ENCODE peak calls at places on chromosomes 11 and 22, in ten cellular contexts. One of them, this sample, is unnamed.
A peak's percentile ranks its signal among the peaks of the same experiment; 100 is the strongest.

GRCh38 chr11:58004664-58005063 is 19.0 kb upstream of the OR9Q1 start:
- DNase-seq in activated naive CD8-positive, alpha-beta T cell treated with anti-CD3 and anti-CD28 coated beads, Interleukin-2, amount 50 U/mL, for 24 hours: no peak
- DNase-seq in non-pigmented ciliary epithelial cell: no peak
- DNase-seq in DMS79 treated with DMSO at 0.1 percent for 48 hours: no peak
- DNase-seq in left ventricle myocardium inferior: no peak
- DNase-seq in mucosa of gallbladder: no peak
- DNase-seq in nephron progenitor cell: no peak
- DNase-seq in Ammon's horn: no peak
- DNase-seq in breast epithelium: no peak
- DNase-seq in EH: no peak
- DNase-seq in this sample: no peak

GRCh38 chr11:34830648-34831047 is 85.5 kb downstream of the APIP start:
- DNase-seq in activated naive CD8-positive, alpha-beta T cell treated with anti-CD3 and anti-CD28 coated beads, Interleukin-2, amount 50 U/mL, for 24 hours: no peak
- DNase-seq in non-pigmented ciliary epithelial cell: no peak
- DNase-seq in DMS79 treated with DMSO at 0.1 percent for 48 hours: no peak
- DNase-seq in left ventricle myocardium inferior: peak; percentile 55
- DNase-seq in mucosa of gallbladder: no peak
- DNase-seq in nephron progenitor cell: no peak
- DNase-seq in Ammon's horn: no peak
- DNase-seq in breast epithelium: no peak
- DNase-seq in EH: peak; percentile 7
- DNase-seq in this sample: no peak

GRCh38 chr22:31846161-31847115 is 92.6 kb downstream of the DEPDC5 start:
- DNase-seq in activated naive CD8-positive, alpha-beta T cell treated with anti-CD3 and anti-CD28 coated beads, Interleukin-2, amount 50 U/mL, for 24 hours: no peak
- DNase-seq in non-pigmented ciliary epithelial cell: peak; percentile 83
- DNase-seq in DMS79 treated with DMSO at 0.1 percent for 48 hours: no peak
- DNase-seq in left ventricle myocardium inferior: no peak
- DNase-seq in mucosa of gallbladder: no peak
- DNase-seq in nephron progenitor cell: no peak
- DNase-seq in Ammon's horn: no peak
- DNase-seq in breast epithelium: no peak
- DNase-seq in EH: peak; percentile 35
- DNase-seq in this sample: no peak

GRCh38 chr22:31496735-31497146 is 405 bp downstream of the SFI1 start:
- DNase-seq in activated naive CD8-positive, alpha-beta T cell treated with anti-CD3 and anti-CD28 coated beads, Interleukin-2, amount 50 U/mL, for 24 hours: peak; percentile 42
- DNase-seq in non-pigmented ciliary epithelial cell: no peak
- DNase-seq in DMS79 treated with DMSO at 0.1 percent for 48 hours: no peak
- DNase-seq in left ventricle myocardium inferior: no peak
- DNase-seq in mucosa of gallbladder: no peak
- DNase-seq in nephron progenitor cell: peak; percentile 35
- DNase-seq in Ammon's horn: no peak
- DNase-seq in breast epithelium: no peak
- DNase-seq in EH: peak; percentile 38
- DNase-seq in this sample: no peak

GRCh38 chr11:82859746-82860145 is 40.5 kb downstream of the PRCP start:
- DNase-seq in activated naive CD8-positive, alpha-beta T cell treated with anti-CD3 and anti-CD28 coated beads, Interleukin-2, amount 50 U/mL, for 24 hours: no peak
- DNase-seq in non-pigmented ciliary epithelial cell: no peak
- DNase-seq in DMS79 treated with DMSO at 0.1 percent for 48 hours: no peak
- DNase-seq in left ventricle myocardium inferior: no peak
- DNase-seq in mucosa of gallbladder: no peak
- DNase-seq in nephron progenitor cell: no peak
- DNase-seq in Ammon's horn: no peak
- DNase-seq in breast epithelium: no peak
- DNase-seq in EH: no peak
- DNase-seq in this sample: no peak

GRCh38 chr11:45165386-45165785 is 18.9 kb downstream of the PRDM11 start:
- DNase-seq in activated naive CD8-positive, alpha-beta T cell treated with anti-CD3 and anti-CD28 coated beads, Interleukin-2, amount 50 U/mL, for 24 hours: no peak
- DNase-seq in non-pigmented ciliary epithelial cell: no peak
- DNase-seq in DMS79 treated with DMSO at 0.1 percent for 48 hours: no peak
- DNase-seq in left ventricle myocardium inferior: no peak
- DNase-seq in mucosa of gallbladder: no peak
- DNase-seq in nephron progenitor cell: no peak
- DNase-seq in Ammon's horn: no peak
- DNase-seq in breast epithelium: no peak
- DNase-seq in EH: no peak
- DNase-seq in this sample: no peak

GRCh38 chr11:305834-306211 is 1.8 kb upstream of the IFITM2 start:
- DNase-seq in activated naive CD8-positive, alpha-beta T cell treated with anti-CD3 and anti-CD28 coated beads, Interleukin-2, amount 50 U/mL, for 24 hours: no peak
- DNase-seq in non-pigmented ciliary epithelial cell: no peak
- DNase-seq in DMS79 treated with DMSO at 0.1 percent for 48 hours: no peak
- DNase-seq in left ventricle myocardium inferior: no peak
- DNase-seq in mucosa of gallbladder: no peak
- DNase-seq in nephron progenitor cell: no peak
- DNase-seq in Ammon's horn: no peak
- DNase-seq in breast epithelium: no peak
- DNase-seq in EH: no peak
- DNase-seq in this sample: no peak

GRCh38 chr22:42752230-42752746 is 31.6 kb upstream of the A4GALT start:
- DNase-seq in activated naive CD8-positive, alpha-beta T cell treated with anti-CD3 and anti-CD28 coated beads, Interleukin-2, amount 50 U/mL, for 24 hours: no peak
- DNase-seq in non-pigmented ciliary epithelial cell: no peak
- DNase-seq in DMS79 treated with DMSO at 0.1 percent for 48 hours: no peak
- DNase-seq in left ventricle myocardium inferior: no peak
- DNase-seq in mucosa of gallbladder: no peak
- DNase-seq in nephron progenitor cell: no peak
- DNase-seq in Ammon's horn: no peak
- DNase-seq in breast epithelium: no peak
- DNase-seq in EH: no peak
- DNase-seq in this sample: no peak

GRCh38 chr22:30408388-30409101 is 11.7 kb downstream of the SEC14L2 start:
- DNase-seq in activated naive CD8-positive, alpha-beta T cell treated with anti-CD3 and anti-CD28 coated beads, Interleukin-2, amount 50 U/mL, for 24 hours: no peak
- DNase-seq in non-pigmented ciliary epithelial cell: no peak
- DNase-seq in DMS79 treated with DMSO at 0.1 percent for 48 hours: no peak
- DNase-seq in left ventricle myocardium inferior: no peak
- DNase-seq in mucosa of gallbladder: no peak
- DNase-seq in nephron progenitor cell: no peak
- DNase-seq in Ammon's horn: no peak
- DNase-seq in breast epithelium: no peak
- DNase-seq in EH: peak; percentile 96
- DNase-seq in this sample: no peak

GRCh38 chr11:16572946-16573345 is 165.5 kb upstream of the C11orf58 start:
- DNase-seq in activated naive CD8-positive, alpha-beta T cell treated with anti-CD3 and anti-CD28 coated beads, Interleukin-2, amount 50 U/mL, for 24 hours: no peak
- DNase-seq in non-pigmented ciliary epithelial cell: no peak
- DNase-seq in DMS79 treated with DMSO at 0.1 percent for 48 hours: peak; percentile 22
- DNase-seq in left ventricle myocardium inferior: no peak
- DNase-seq in mucosa of gallbladder: no peak
- DNase-seq in nephron progenitor cell: no peak
- DNase-seq in Ammon's horn: no peak
- DNase-seq in breast epithelium: no peak
- DNase-seq in EH: no peak
- DNase-seq in this sample: no peak

GRCh38 chr11:45658292-45658991 is 7.0 kb downstream of the CHST1 start:
- DNase-seq in activated naive CD8-positive, alpha-beta T cell treated with anti-CD3 and anti-CD28 coated beads, Interleukin-2, amount 50 U/mL, for 24 hours: peak; percentile 61
- DNase-seq in non-pigmented ciliary epithelial cell: peak; percentile 20
- DNase-seq in DMS79 treated with DMSO at 0.1 percent for 48 hours: no peak
- DNase-seq in left ventricle myocardium inferior: peak; percentile 85
- DNase-seq in mucosa of gallbladder: peak; percentile 62
- DNase-seq in nephron progenitor cell: peak; percentile 70
- DNase-seq in Ammon's horn: peak; percentile 71
- DNase-seq in breast epithelium: no peak
- DNase-seq in EH: peak; percentile 79
- DNase-seq in this sample: no peak

GRCh38 chr11:85809881-85810280 is 1.1 kb downstream of the SYTL2 start:
- DNase-seq in activated naive CD8-positive, alpha-beta T cell treated with anti-CD3 and anti-CD28 coated beads, Interleukin-2, amount 50 U/mL, for 24 hours: peak; percentile 37
- DNase-seq in non-pigmented ciliary epithelial cell: no peak
- DNase-seq in DMS79 treated with DMSO at 0.1 percent for 48 hours: no peak
- DNase-seq in left ventricle myocardium inferior: no peak
- DNase-seq in mucosa of gallbladder: no peak
- DNase-seq in nephron progenitor cell: peak; percentile 33
- DNase-seq in Ammon's horn: peak; percentile 38
- DNase-seq in breast epithelium: no peak
- DNase-seq in EH: peak; percentile 71
- DNase-seq in this sample: no peak

GRCh38 chr11:109968299-109968698 is 124.9 kb upstream of the ZC3H12C start:
- DNase-seq in activated naive CD8-positive, alpha-beta T cell treated with anti-CD3 and anti-CD28 coated beads, Interleukin-2, amount 50 U/mL, for 24 hours: no peak
- DNase-seq in non-pigmented ciliary epithelial cell: no peak
- DNase-seq in DMS79 treated with DMSO at 0.1 percent for 48 hours: no peak
- DNase-seq in left ventricle myocardium inferior: no peak
- DNase-seq in mucosa of gallbladder: no peak
- DNase-seq in nephron progenitor cell: no peak
- DNase-seq in Ammon's horn: no peak
- DNase-seq in breast epithelium: no peak
- DNase-seq in EH: no peak
- DNase-seq in this sample: no peak

GRCh38 chr22:37259540-37260029 is 15.5 kb upstream of the RAC2 start:
- DNase-seq in activated naive CD8-positive, alpha-beta T cell treated with anti-CD3 and anti-CD28 coated beads, Interleukin-2, amount 50 U/mL, for 24 hours: no peak
- DNase-seq in non-pigmented ciliary epithelial cell: no peak
- DNase-seq in DMS79 treated with DMSO at 0.1 percent for 48 hours: no peak
- DNase-seq in left ventricle myocardium inferior: no peak
- DNase-seq in mucosa of gallbladder: no peak
- DNase-seq in nephron progenitor cell: peak; percentile 51
- DNase-seq in Ammon's horn: peak; percentile 58
- DNase-seq in breast epithelium: no peak
- DNase-seq in EH: peak; percentile 59
- DNase-seq in this sample: no peak

GRCh38 chr11:60932605-60933346 is 8.5 kb downstream of the TMEM132A start:
- DNase-seq in activated naive CD8-positive, alpha-beta T cell treated with anti-CD3 and anti-CD28 coated beads, Interleukin-2, amount 50 U/mL, for 24 hours: no peak
- DNase-seq in non-pigmented ciliary epithelial cell: no peak
- DNase-seq in DMS79 treated with DMSO at 0.1 percent for 48 hours: no peak
- DNase-seq in left ventricle myocardium inferior: no peak
- DNase-seq in mucosa of gallbladder: no peak
- DNase-seq in nephron progenitor cell: no peak
- DNase-seq in Ammon's horn: no peak
- DNase-seq in breast epithelium: no peak
- DNase-seq in EH: no peak
- DNase-seq in this sample: no peak

GRCh38 chr22:19503869-19504268 is 20.3 kb downstream of the CLDN5 start:
- DNase-seq in activated naive CD8-positive, alpha-beta T cell treated with anti-CD3 and anti-CD28 coated beads, Interleukin-2, amount 50 U/mL, for 24 hours: no peak
- DNase-seq in non-pigmented ciliary epithelial cell: no peak
- DNase-seq in DMS79 treated with DMSO at 0.1 percent for 48 hours: no peak
- DNase-seq in left ventricle myocardium inferior: no peak
- DNase-seq in mucosa of gallbladder: no peak
- DNase-seq in nephron progenitor cell: no peak
- DNase-seq in Ammon's horn: no peak
- DNase-seq in breast epithelium: no peak
- DNase-seq in EH: no peak
- DNase-seq in this sample: no peak

GRCh38 chr11:36349345-36350136 is 53.5 kb downstream of the PRR5L start:
- DNase-seq in activated naive CD8-positive, alpha-beta T cell treated with anti-CD3 and anti-CD28 coated beads, Interleukin-2, amount 50 U/mL, for 24 hours: no peak
- DNase-seq in non-pigmented ciliary epithelial cell: no peak
- DNase-seq in DMS79 treated with DMSO at 0.1 percent for 48 hours: no peak
- DNase-seq in left ventricle myocardium inferior: no peak
- DNase-seq in mucosa of gallbladder: no peak
- DNase-seq in nephron progenitor cell: no peak
- DNase-seq in Ammon's horn: no peak
- DNase-seq in breast epithelium: no peak
- DNase-seq in EH: peak; percentile 20
- DNase-seq in this sample: no peak

GRCh38 chr22:37499789-37500188 is 13.6 kb upstream of the MFNG start:
- DNase-seq in activated naive CD8-positive, alpha-beta T cell treated with anti-CD3 and anti-CD28 coated beads, Interleukin-2, amount 50 U/mL, for 24 hours: no peak
- DNase-seq in non-pigmented ciliary epithelial cell: no peak
- DNase-seq in DMS79 treated with DMSO at 0.1 percent for 48 hours: no peak
- DNase-seq in left ventricle myocardium inferior: no peak
- DNase-seq in mucosa of gallbladder: no peak
- DNase-seq in nephron progenitor cell: no peak
- DNase-seq in Ammon's horn: no peak
- DNase-seq in breast epithelium: no peak
- DNase-seq in EH: no peak
- DNase-seq in this sample: no peak

GRCh38 chr11:102341844-102342318 is 5.1 kb upstream of the BIRC2 start:
- DNase-seq in activated naive CD8-positive, alpha-beta T cell treated with anti-CD3 and anti-CD28 coated beads, Interleukin-2, amount 50 U/mL, for 24 hours: peak; percentile 74
- DNase-seq in non-pigmented ciliary epithelial cell: peak; percentile 58
- DNase-seq in DMS79 treated with DMSO at 0.1 percent for 48 hours: peak; percentile 57
- DNase-seq in left ventricle myocardium inferior: peak; percentile 40
- DNase-seq in mucosa of gallbladder: peak; percentile 81
- DNase-seq in nephron progenitor cell: peak; percentile 74
- DNase-seq in Ammon's horn: peak; percentile 90
- DNase-seq in breast epithelium: peak; percentile 68
- DNase-seq in EH: peak; percentile 83
- DNase-seq in this sample: peak; percentile 97

GRCh38 chr11:70820712-70821111 is 422.4 kb downstream of the CTTN start:
- DNase-seq in activated naive CD8-positive, alpha-beta T cell treated with anti-CD3 and anti-CD28 coated beads, Interleukin-2, amount 50 U/mL, for 24 hours: no peak
- DNase-seq in non-pigmented ciliary epithelial cell: no peak
- DNase-seq in DMS79 treated with DMSO at 0.1 percent for 48 hours: no peak
- DNase-seq in left ventricle myocardium inferior: no peak
- DNase-seq in mucosa of gallbladder: no peak
- DNase-seq in nephron progenitor cell: no peak
- DNase-seq in Ammon's horn: no peak
- DNase-seq in breast epithelium: no peak
- DNase-seq in EH: no peak
- DNase-seq in this sample: no peak

GRCh38 chr11:28739489-28740280 is 631.5 kb downstream of the METTL15 start:
- DNase-seq in activated naive CD8-positive, alpha-beta T cell treated with anti-CD3 and anti-CD28 coated beads, Interleukin-2, amount 50 U/mL, for 24 hours: no peak
- DNase-seq in non-pigmented ciliary epithelial cell: no peak
- DNase-seq in DMS79 treated with DMSO at 0.1 percent for 48 hours: no peak
- DNase-seq in left ventricle myocardium inferior: no peak
- DNase-seq in mucosa of gallbladder: no peak
- DNase-seq in nephron progenitor cell: peak; percentile 5
- DNase-seq in Ammon's horn: no peak
- DNase-seq in breast epithelium: no peak
- DNase-seq in EH: no peak
- DNase-seq in this sample: no peak

GRCh38 chr11:77037057-77037456 is 2.9 kb downstream of the B3GNT6 start:
- DNase-seq in activated naive CD8-positive, alpha-beta T cell treated with anti-CD3 and anti-CD28 coated beads, Interleukin-2, amount 50 U/mL, for 24 hours: no peak
- DNase-seq in non-pigmented ciliary epithelial cell: no peak
- DNase-seq in DMS79 treated with DMSO at 0.1 percent for 48 hours: no peak
- DNase-seq in left ventricle myocardium inferior: no peak
- DNase-seq in mucosa of gallbladder: no peak
- DNase-seq in nephron progenitor cell: no peak
- DNase-seq in Ammon's horn: no peak
- DNase-seq in breast epithelium: no peak
- DNase-seq in EH: no peak
- DNase-seq in this sample: no peak

GRCh38 chr11:110219011-110219785 is 77.2 kb downstream of the RDX start:
- DNase-seq in activated naive CD8-positive, alpha-beta T cell treated with anti-CD3 and anti-CD28 coated beads, Interleukin-2, amount 50 U/mL, for 24 hours: no peak
- DNase-seq in non-pigmented ciliary epithelial cell: no peak
- DNase-seq in DMS79 treated with DMSO at 0.1 percent for 48 hours: no peak
- DNase-seq in left ventricle myocardium inferior: no peak
- DNase-seq in mucosa of gallbladder: no peak
- DNase-seq in nephron progenitor cell: no peak
- DNase-seq in Ammon's horn: peak; percentile 22
- DNase-seq in breast epithelium: no peak
- DNase-seq in EH: peak; percentile 44
- DNase-seq in this sample: no peak